ENCODE peak calls at places on chromosomes 2 and 18, in five cellular contexts. I, T, U, A and X are unnamed samples.

GRCh38 chr2:3483227-3483985 is 35.9 kb downstream of the ADI1 start:
- DNase-seq in I (peak), T (no peak), U (no peak), A (no peak), X (no peak)

GRCh38 chr18:46754661-46755292 is 2.1 kb downstream of the ST8SIA5 start:
- DNase-seq in I (no peak), T (no peak), U (no peak), A (no peak), X (no peak)

GRCh38 chr2:64426191-64426952 is 27.6 kb upstream of the LGALSL start:
- DNase-seq in I (no peak), T (no peak), U (no peak), A (no peak), X (no peak)

GRCh38 chr18:79584491-79585394 is 94.9 kb upstream of the CTDP1 start:
- DNase-seq in I (peak), T (no peak), U (no peak), A (no peak), X (no peak)

GRCh38 chr2:238941262-238941792 is 93.4 kb downstream of the TWIST2 start:
- DNase-seq in I (no peak), T (no peak), U (peak), A (no peak), X (no peak)

GRCh38 chr18:28412521-28412920 is 235.6 kb upstream of the CDH2 start:
- DNase-seq in I (no peak), T (no peak), U (no peak), A (no peak), X (no peak)

GRCh38 chr2:15076668-15077067 is 444.2 kb downstream of the LRATD1 start:
- DNase-seq in I (no peak), T (no peak), U (no peak), A (no peak), X (no peak)

GRCh38 chr2:84830095-84830494 is 50.8 kb downstream of the TRABD2A start:
- DNase-seq in I (peak), T (no peak), U (no peak), A (no peak), X (no peak)

GRCh38 chr2:113796592-113797180 is 40.2 kb upstream of the SLC35F5 start:
- DNase-seq in I (no peak), T (no peak), U (no peak), A (no peak), X (no peak)

GRCh38 chr2:214543386-214543955 is 132.6 kb downstream of the VWC2L start:
- DNase-seq in I (no peak), T (no peak), U (no peak), A (no peak), X (no peak)

GRCh38 chr18:22346342-22346967 is 71.3 kb downstream of the CTAGE1 start:
- DNase-seq in I (peak), T (no peak), U (no peak), A (no peak), X (no peak)

GRCh38 chr2:134537702-134538101 is 181.1 kb downstream of the TMEM163 start:
- DNase-seq in I (no peak), T (no peak), U (no peak), A (no peak), X (no peak)
- TF ChIP-seq CTCF in I (no peak), T (no peak), U (peak), A (no peak), X (no peak)

GRCh38 chr18:48955528-48956261 is 4.9 kb upstream of the SMAD7 start:
- DNase-seq in I (peak), T (no peak), U (no peak), A (no peak), X (no peak)
- TF ChIP-seq CTCF in I (no peak), T (no peak), U (no peak), A (no peak), X (no peak)

DNA sequence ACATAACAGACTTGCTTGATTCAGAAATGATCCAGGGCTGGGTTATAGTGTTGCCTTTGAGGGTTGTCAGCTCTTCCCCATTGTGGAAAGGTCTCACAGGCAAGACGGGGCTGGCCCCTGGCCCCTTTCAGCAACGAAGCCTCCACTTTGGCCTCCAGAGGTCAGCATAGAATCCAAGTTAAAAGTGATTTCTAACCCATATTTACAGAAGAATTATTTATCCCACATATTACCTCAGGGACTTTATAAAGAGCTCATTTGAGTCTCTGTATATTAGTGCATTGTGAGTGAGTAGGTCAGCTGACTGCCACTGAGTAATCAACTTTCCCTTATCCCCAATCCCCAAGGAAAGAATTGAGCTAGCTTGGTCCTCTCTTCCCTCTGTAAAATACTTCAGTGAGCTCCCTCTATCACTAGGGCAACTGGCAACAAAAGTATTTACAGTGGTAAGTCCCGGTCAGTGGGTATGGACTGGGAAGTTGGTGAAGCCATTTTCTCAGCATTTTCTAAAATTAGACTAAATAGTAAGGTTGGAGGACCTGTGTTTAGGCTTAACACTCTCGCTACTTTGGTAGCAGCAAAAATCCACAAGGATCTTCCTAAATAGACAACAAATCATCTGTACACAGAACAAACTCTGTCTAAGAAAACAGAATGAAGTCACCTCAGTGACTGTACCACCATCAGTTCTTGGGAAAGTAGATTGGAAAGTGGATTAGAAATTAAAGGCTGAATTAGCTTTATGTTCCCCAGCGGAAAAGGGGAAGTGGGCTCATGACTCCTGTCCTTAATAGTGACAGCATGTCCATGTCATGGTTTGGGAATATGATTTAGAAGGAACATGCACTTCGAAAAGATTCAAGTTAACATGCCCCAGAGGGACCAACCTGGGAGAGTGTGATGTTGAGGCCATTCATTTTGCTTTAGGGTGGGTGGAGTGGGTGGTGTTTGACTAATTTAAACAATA is 171.0 kb upstream of the SIX3 start:
- DNase-seq in I (no peak), T (peak), U (no peak), A (no peak), X (no peak)
- TF ChIP-seq CTCF in I (no peak), T (no peak), U (no peak), A (peak), X (peak)

GRCh38 chr2:232876071-232876977 is 6.3 kb downstream of the SNORC start:
- DNase-seq in I (no peak), T (peak), U (peak), A (peak), X (peak)
- TF ChIP-seq CTCF in I (no peak), T (peak), U (peak), A (peak), X (no peak)

GRCh38 chr2:233164967-233165366 is 86.5 kb upstream of the ATG16L1 start:
- DNase-seq in I (no peak), T (no peak), U (no peak), A (no peak), X (no peak)
- TF ChIP-seq CTCF in I (no peak), T (no peak), U (no peak), A (no peak), X (no peak)

GRCh38 chr2:71897145-71897495 is 250.5 kb downstream of the CYP26B1 start:
- DNase-seq in I (no peak), T (no peak), U (no peak), A (no peak), X (no peak)

GRCh38 chr2:71898375-71898774 is 249.3 kb downstream of the CYP26B1 start:
- DNase-seq in I (no peak), T (no peak), U (no peak), A (no peak), X (no peak)

GRCh38 chr2:71901466-71901865 is 246.2 kb downstream of the CYP26B1 start:
- DNase-seq in I (no peak), T (no peak), U (no peak), A (no peak), X (no peak)

GRCh38 chr2:71897836-71898235 is 249.8 kb downstream of the CYP26B1 start:
- DNase-seq in I (no peak), T (no peak), U (no peak), A (no peak), X (no peak)

GRCh38 chr2:71898851-71899681 is 248.6 kb downstream of the CYP26B1 start:
- DNase-seq in I (no peak), T (no peak), U (no peak), A (no peak), X (no peak)
- TF ChIP-seq CTCF in I (no peak), T (no peak), U (no peak), A (no peak), X (no peak)

GRCh38 chr2:157178865-157179264 is 78.6 kb upstream of the GALNT5 start:
- DNase-seq in I (no peak), T (no peak), U (no peak), A (no peak), X (no peak)
- TF ChIP-seq CTCF in I (no peak), T (peak), U (peak), A (peak), X (no peak)